ENCODE peak calls at places on chromosomes 3 and 15, in six cellular contexts. K is left ventricle myocardium inferior, M is cardiac fibroblast, Y is GM13976, P is stomach, W is spleen. A is an unnamed sample.

GRCh38 chr3:114093596-114093995 is 37.1 kb downstream of the QTRT2 start:
- DNase-seq in K (no peak), M (peak), Y (no peak), P (peak), W (no peak), A (no peak)

GRCh38 chr15:85541744-85542143 is 161.3 kb downstream of the AKAP13 start:
- DNase-seq in K (no peak), M (no peak), Y (peak), P (no peak), W (no peak), A (peak)

GRCh38 chr3:64260391-64260790 is 35.1 kb upstream of the PRICKLE2 start:
- DNase-seq in K (no peak), M (no peak), Y (no peak), P (no peak), W (no peak), A (no peak)

GRCh38 chr15:40449275-40449674 is 8.5 kb downstream of the BAHD1 start:
- DNase-seq in K (no peak), M (peak), Y (no peak), P (no peak), W (no peak), A (no peak)

GRCh38 chr3:188111002-188111584 is 42.9 kb upstream of the LPP start:
- DNase-seq in K (no peak), M (no peak), Y (no peak), P (no peak), W (no peak), A (no peak)

GRCh38 chr3:166114448-166114847 is 277.2 kb upstream of the BCHE start:
- DNase-seq in K (no peak), M (no peak), Y (no peak), P (no peak), W (no peak), A (no peak)

GRCh38 chr3:190731596-190731995 is 130.9 kb downstream of the GMNC start:
- DNase-seq in K (no peak), M (no peak), Y (no peak), P (no peak), W (no peak), A (no peak)

GRCh38 chr3:102715030-102715697 is 280.3 kb downstream of the ZPLD1 start:
- DNase-seq in K (no peak), M (no peak), Y (peak), P (no peak), W (no peak), A (peak)

GRCh38 chr3:18134386-18135082 is 290.6 kb downstream of the SATB1 start:
- DNase-seq in K (no peak), M (peak), Y (no peak), P (no peak), W (no peak), A (no peak)

GRCh38 chr3:73070675-73071575 is 9.5 kb downstream of the EBLN2 start:
- DNase-seq in K (no peak), M (peak), Y (no peak), P (no peak), W (no peak), A (no peak)

GRCh38 chr3:168545591-168545990 is 449.9 kb upstream of the GOLIM4 start:
- DNase-seq in K (peak), M (no peak), Y (no peak), P (no peak), W (peak), A (no peak)

GRCh38 chr3:58251653-58252052 is 14.1 kb downstream of the ABHD6 start:
- DNase-seq in K (no peak), M (no peak), Y (no peak), P (no peak), W (no peak), A (no peak)

GRCh38 chr3:58254144-58254543 is 16.6 kb downstream of the ABHD6 start:
- DNase-seq in K (no peak), M (no peak), Y (no peak), P (no peak), W (no peak), A (no peak)

GRCh38 chr3:58246148-58247051 is 8.8 kb downstream of the ABHD6 start:
- DNase-seq in K (no peak), M (no peak), Y (no peak), P (no peak), W (no peak), A (no peak)

GRCh38 chr3:58250093-58250707 is 12.6 kb downstream of the ABHD6 start:
- DNase-seq in K (no peak), M (no peak), Y (no peak), P (no peak), W (no peak), A (no peak)

DNA sequence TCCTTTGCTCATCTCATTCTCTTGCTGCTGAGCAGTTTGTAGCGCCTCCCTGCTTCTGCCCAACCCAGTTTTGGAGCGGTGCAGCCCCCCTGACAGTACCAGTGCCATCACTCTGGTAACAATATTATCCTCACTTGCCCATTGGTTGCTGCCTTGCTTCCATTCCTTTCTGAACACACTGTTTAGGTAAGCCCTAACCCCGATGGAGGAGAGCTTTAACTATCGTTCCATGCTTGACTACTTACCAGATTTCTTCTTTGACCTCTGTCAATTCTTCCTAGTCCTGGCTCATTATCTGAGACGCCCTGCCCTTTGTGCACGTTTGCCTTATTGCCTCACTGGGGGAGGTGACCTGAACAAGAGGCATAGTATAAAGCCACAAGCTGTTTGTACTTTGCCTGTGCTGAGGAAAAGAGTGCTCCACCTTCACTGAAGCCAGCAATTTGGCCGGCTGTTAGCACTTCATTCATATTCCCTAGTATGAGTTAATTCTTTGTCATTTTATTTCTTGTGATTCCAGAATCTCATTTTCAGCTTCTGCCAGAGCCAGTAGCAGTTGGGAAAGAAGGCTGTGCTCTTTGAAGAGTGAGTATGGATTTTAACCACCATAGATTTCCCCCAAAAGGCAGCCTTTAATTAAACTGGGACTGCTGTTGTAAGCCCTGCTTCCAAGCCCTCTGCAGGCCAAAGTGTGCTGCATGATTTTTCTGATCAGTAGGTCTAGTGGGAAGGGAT is 11.9 kb downstream of the ABHD6 start:
- DNase-seq in K (no peak), M (no peak), Y (no peak), P (peak), W (no peak), A (no peak)
- TF ChIP-seq CTCF in K (no peak), M (peak), Y (no peak), P (no peak), W (no peak), A (no peak)

GRCh38 chr3:122915300-122916055 is 112.1 kb downstream of the SEMA5B start:
- DNase-seq in K (no peak), M (no peak), Y (no peak), P (no peak), W (peak), A (peak)

GRCh38 chr3:122918576-122919290 is 108.8 kb downstream of the SEMA5B start:
- DNase-seq in K (no peak), M (peak), Y (no peak), P (no peak), W (peak), A (no peak)

GRCh38 chr3:122919291-122919610 is 108.3 kb downstream of the SEMA5B start:
- DNase-seq in K (no peak), M (no peak), Y (no peak), P (no peak), W (peak), A (no peak)

GRCh38 chr3:122916084-122916483 is 111.5 kb downstream of the SEMA5B start:
- DNase-seq in K (no peak), M (no peak), Y (no peak), P (no peak), W (no peak), A (peak)

DNA sequence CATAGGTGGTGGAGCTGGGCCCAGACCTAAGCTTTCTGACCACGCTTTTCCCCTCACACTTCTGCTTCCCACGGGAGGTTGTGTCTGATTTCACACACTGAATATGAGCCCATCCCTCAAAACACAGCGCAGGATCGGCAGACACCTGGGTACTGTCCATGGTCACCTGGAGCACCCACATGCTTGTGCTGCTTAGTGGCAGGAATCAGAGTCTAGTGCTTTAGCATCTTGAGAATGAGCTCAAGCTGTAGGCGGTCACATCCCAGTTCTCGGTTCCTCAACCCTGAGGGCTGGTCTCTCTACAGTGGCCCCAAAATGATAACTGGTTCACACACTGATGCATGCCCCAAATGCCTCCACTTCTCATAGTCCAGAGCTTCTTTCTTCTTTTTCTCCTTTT is 111.0 kb downstream of the SEMA5B start:
- DNase-seq in K (no peak), M (no peak), Y (peak), P (no peak), W (peak), A (peak)
- TF ChIP-seq CTCF in K (no peak), M (no peak), Y (no peak), P (no peak), W (no peak), A (no peak)

DNA sequence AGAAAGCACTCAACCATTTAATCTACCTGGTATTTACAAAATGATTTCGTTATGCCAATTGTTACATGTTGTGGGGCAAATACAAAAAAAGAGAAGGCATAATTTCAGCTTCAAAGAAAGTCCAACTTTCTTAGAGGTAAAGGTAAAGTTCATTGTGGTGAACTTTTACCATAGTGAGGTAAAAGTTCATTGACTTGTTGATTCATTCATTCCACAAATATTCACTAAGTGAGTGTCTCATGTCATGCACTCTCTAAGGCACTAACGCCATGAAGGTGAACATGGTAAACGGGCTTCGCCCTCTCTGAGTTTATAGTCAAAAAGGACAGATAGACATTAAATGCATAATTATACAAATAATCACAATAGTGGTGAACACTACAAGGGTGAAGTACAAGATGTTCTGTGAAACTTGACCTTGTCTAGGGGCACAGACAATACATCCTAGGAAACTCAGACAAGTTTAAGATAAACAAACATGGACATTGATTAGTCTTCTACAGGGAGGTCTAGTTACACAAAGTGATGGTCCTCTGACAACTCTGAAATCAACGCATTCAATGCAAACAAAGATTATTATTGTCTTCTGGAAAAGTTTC is 378.6 kb downstream of the MAGI1 start:
- DNase-seq in K (no peak), M (no peak), Y (no peak), P (no peak), W (no peak), A (no peak)
- TF ChIP-seq CTCF in K (no peak), M (no peak), Y (no peak), P (no peak), W (no peak), A (no peak)

GRCh38 chr3:4741106-4741403 is 238.2 kb upstream of the BHLHE40 start:
- DNase-seq in K (no peak), M (no peak), Y (no peak), P (no peak), W (no peak), A (no peak)

GRCh38 chr3:4741404-4742307 is 237.6 kb upstream of the BHLHE40 start:
- DNase-seq in K (no peak), M (peak), Y (no peak), P (peak), W (no peak), A (no peak)

GRCh38 chr3:4740397-4741105 is 238.7 kb upstream of the BHLHE40 start:
- DNase-seq in K (no peak), M (peak), Y (no peak), P (no peak), W (no peak), A (no peak)

GRCh38 chr3:4738737-4739274 is 240.4 kb upstream of the BHLHE40 start:
- DNase-seq in K (no peak), M (peak), Y (no peak), P (no peak), W (no peak), A (no peak)

DNA sequence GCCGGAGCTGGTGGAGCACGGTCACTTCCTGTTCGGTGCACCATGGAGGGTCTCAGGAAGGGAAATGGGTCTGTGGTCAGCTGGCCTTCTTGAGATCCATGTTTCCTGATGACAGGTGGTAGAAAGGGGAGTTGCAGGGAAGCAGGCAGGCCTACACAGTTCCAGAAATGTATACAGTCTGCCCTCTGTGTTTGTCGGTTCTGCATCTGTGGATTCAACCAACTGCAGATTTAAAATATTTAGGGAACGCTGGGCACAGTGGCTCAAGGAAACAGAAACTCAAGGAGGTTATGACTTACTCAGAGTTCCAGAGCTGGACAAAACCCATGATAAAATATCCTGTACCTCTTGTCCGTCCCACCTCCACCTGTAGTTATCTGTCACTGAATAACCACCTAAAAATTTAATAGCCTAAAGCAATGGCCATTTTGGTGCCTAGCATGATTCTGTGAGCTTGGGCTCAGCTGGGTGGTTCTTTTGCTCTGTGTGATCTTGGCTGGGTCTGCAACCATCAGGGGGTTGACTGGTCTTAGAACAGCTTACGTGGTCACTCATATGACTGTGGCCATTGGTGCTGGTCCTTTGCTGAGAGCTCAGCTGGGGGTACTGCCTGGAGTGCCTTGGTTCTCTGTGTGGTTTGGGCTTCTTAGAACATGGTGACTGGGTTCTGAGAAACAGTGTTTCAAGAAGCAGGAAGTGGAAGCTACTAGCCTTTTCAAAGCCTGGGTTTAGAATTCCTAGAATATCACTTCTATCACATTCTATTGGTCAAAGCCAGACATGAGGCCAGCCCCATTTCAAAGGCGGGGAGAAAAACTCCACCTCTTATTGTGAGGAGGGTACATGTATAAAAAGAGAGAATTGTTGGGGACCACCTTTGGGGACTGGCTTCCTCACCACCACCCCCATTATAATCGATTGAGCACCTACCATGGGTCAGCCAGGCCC is 239.7 kb upstream of the BHLHE40 start:
- DNase-seq in K (no peak), M (no peak), Y (no peak), P (no peak), W (no peak), A (no peak)
- TF ChIP-seq CTCF in K (no peak), M (no peak), Y (no peak), P (no peak), W (no peak), A (no peak)

GRCh38 chr15:29613951-29614382 is 208.3 kb downstream of the TJP1 start:
- DNase-seq in K (no peak), M (peak), Y (no peak), P (no peak), W (no peak), A (no peak)
- TF ChIP-seq CTCF in K (no peak), M (no peak), Y (no peak), P (no peak), W (no peak), A (no peak)

GRCh38 chr3:159911011-159911663 is 77.5 kb upstream of the IL12A start:
- DNase-seq in K (no peak), M (peak), Y (peak), P (no peak), W (no peak), A (peak)
- TF ChIP-seq CTCF in K (no peak), M (no peak), Y (no peak), P (no peak), W (no peak), A (no peak)

A was measured in GM13977.